ENCODE peak calls at places on chromosome 4, in five cellular contexts. Z is lung, R is HCT116, V is SK-N-SH, F is lower lobe of right lung. E is an unnamed sample.
A peak's percentile ranks its signal among the peaks of the same experiment; 100 is the strongest.

GRCh38 chr4:181897935-181898334 is 345.3 kb upstream of the TENM3 start:
- DNase-seq in Z (no peak), V (no peak), R (no peak), F (no peak), E (peak; percentile 58)

GRCh38 chr4:47065099-47065498 is 33.7 kb downstream of the GABRB1 start:
- DNase-seq in V (no peak), F (no peak), R (no peak), Z (no peak), E (no peak)

GRCh38 chr4:100420571-100420970 is 97.3 kb downstream of the EMCN start:
- DNase-seq in Z (no peak), F (no peak), V (no peak), R (no peak), E (peak; percentile 16)

GRCh38 chr4:173745765-173746164 is 215.7 kb upstream of the HAND2 start:
- DNase-seq in F (no peak), R (no peak), Z (no peak), V (no peak), E (no peak)

GRCh38 chr4:153987291-153987690 is 198.4 kb upstream of the SFRP2 start:
- DNase-seq in Z (no peak), V (no peak), R (no peak), F (no peak), E (peak; percentile 94)

GRCh38 chr4:173211838-173212237 is 43.2 kb downstream of the GALNT7 start:
- DNase-seq in F (no peak), V (no peak), Z (no peak), R (peak; percentile 73), E (peak; percentile 66)

GRCh38 chr4:79046191-79046590 is 107.0 kb upstream of the PAQR3 start:
- DNase-seq in F (no peak), R (no peak), V (no peak), Z (no peak), E (no peak)

GRCh38 chr4:181161669-181162068 is 1081.5 kb upstream of the TENM3 start:
- DNase-seq in V (no peak), F (no peak), Z (no peak), R (no peak), E (peak; percentile 6)

GRCh38 chr4:155419266-155419665 is 42.5 kb upstream of the MAP9 start:
- DNase-seq in R (no peak), V (no peak), Z (no peak), F (no peak), E (peak; percentile 45)

GRCh38 chr4:10458190-10458589 is 964 bp upstream of the ZNF518B start:
- DNase-seq in V (no peak), Z (no peak), R (no peak), F (no peak), E (no peak)

GRCh38 chr4:85475631-85476233 is 782 bp downstream of the ARHGAP24 start:
- DNase-seq in R (no peak), Z (no peak), V (no peak), F (peak; percentile 60), E (peak; percentile 34)

GRCh38 chr4:53962516-53963225 is 101.7 kb downstream of the CHIC2 start:
- DNase-seq in Z (no peak), F (no peak), R (no peak), V (peak; percentile 43), E (peak; percentile 89)

GRCh38 chr4:175637762-175638161 is 174.3 kb downstream of the GPM6A start:
- DNase-seq in V (no peak), Z (no peak), R (no peak), F (no peak), E (no peak)

GRCh38 chr4:169975837-169976796 is 50.1 kb downstream of the MFAP3L start:
- DNase-seq in V (no peak), Z (no peak), R (no peak), F (no peak), E (no peak)

GRCh38 chr4:113682730-113683129 is 78.8 kb downstream of the CAMK2D start:
- DNase-seq in R (no peak), F (no peak), V (no peak), Z (no peak), E (peak; percentile 89)

GRCh38 chr4:55008166-55009056 is 117.0 kb downstream of the KDR start:
- DNase-seq in Z (no peak), V (peak; percentile 31), F (no peak), R (no peak), E (peak; percentile 16)
- TF ChIP-seq CTCF in Z (no peak), V (peak; percentile 50), F (peak; percentile 30), R (peak; percentile 62), E (peak; percentile 49)

DNA sequence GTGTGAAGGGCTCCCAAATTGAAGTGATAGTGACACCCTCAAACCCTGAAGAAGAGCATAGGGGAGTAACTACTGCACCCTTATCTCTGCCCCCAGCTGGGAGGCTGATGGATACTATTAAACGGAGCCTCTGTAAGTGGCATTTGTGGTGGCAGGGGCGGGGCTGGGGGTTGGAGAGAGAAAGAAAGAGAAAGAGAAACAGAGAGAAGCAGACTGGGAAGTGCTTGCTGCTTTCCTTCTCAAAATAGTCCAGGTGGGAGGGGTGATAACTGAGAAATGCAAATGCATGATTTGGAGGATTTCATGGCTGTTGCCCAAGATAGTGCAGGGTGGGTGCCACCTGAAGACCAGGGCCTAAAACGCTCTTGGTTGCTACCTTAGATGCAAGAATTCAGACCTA is 253.5 kb upstream of the GATB start:
- DNase-seq in Z (no peak), F (no peak), V (no peak), R (no peak), E (no peak)
- H3K4me3 ChIP-seq in Z (no peak overlapping the region), F (no peak overlapping the region), V (no peak overlapping the region), R (no peak overlapping the region), E (no peak overlapping the region)

GRCh38 chr4:82694892-82695291 is 103.7 kb downstream of the SCD5 start:
- DNase-seq in F (no peak), Z (no peak), R (no peak), V (no peak), E (no peak)
- TF ChIP-seq CTCF in F (no peak), Z (no peak), R (no peak), V (no peak), E (no peak)

DNA sequence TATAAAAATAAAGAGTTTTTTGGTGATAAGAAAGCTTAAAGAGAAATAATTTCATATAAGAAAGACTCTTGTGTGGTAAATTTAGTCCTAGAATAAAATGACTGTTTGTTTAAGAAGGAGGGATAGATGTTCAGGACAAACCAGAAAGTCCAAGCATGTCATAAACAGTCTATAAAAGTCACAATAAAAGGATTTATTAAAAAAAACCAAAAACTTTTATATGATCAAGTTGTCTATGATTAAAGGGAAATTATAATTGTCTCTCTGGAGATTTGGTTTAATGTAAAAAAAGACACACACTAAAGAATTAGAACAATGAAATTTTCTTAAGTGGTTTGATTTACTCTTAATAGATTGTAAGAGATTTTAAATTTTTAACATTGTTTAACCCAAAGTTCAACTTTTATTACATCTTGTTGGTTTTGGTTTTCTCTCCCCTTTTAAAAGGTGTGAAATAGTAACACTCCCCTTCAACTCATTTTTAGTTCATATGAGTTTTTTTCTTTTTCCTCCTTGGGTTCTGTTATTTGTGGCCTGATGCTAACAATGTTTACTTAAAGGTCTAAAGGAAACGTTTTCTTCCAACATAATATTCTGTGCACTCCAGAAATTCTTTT is 89.7 kb downstream of the PDHA2 start:
- DNase-seq in V (no peak), F (no peak), Z (no peak), R (peak; percentile 16), E (peak; percentile 7)
- H3K4me3 ChIP-seq in V (no peak overlapping the region), F (no peak overlapping the region), Z (no peak overlapping the region), R (no peak overlapping the region), E (no peak overlapping the region)

E was measured in fibroblast of mammary gland.